ENCODE peak calls at places on chromosome 4, in seven cellular contexts. L is MM.1S, W is PC-9, T is HepG2, P is mesenchymal stem cell, H is astrocyte, G is fibroblast of lung. Y is an unnamed sample.

GRCh38 chr4:157983300-157983699 is 189.5 kb downstream of the GASK1B start:
- DNase-seq in L (no peak), W (no peak), T (no peak), P (no peak), H (no peak), G (no peak), Y (no peak)

GRCh38 chr4:152734699-152735050 is 44.9 kb downstream of the TIGD4 start:
- DNase-seq in L (no peak), W (no peak), T (no peak), P (no peak), H (no peak), G (no peak), Y (no peak)

GRCh38 chr4:68074397-68074796 is 55.3 kb downstream of the TMPRSS11F start:
- DNase-seq in L (no peak), W (peak), T (no peak), P (peak), H (peak), G (no peak), Y (peak)

GRCh38 chr4:11223261-11223660 is 205.4 kb downstream of the HS3ST1 start:
- DNase-seq in L (no peak), W (no peak), T (no peak), P (no peak), H (no peak), G (no peak), Y (no peak)

GRCh38 chr4:78732332-78733104 is 43.6 kb upstream of the BMP2K start:
- DNase-seq in L (no peak), W (no peak), T (no peak), P (no peak), H (no peak), G (no peak), Y (no peak)

GRCh38 chr4:161419822-161420221 is 744.0 kb downstream of the FSTL5 start:
- DNase-seq in L (no peak), W (no peak), T (peak), P (peak), H (no peak), G (no peak), Y (no peak)

GRCh38 chr4:113212613-113213012 is 163.2 kb downstream of the ANK2 start:
- DNase-seq in L (no peak), W (no peak), T (no peak), P (no peak), H (no peak), G (no peak), Y (no peak)

GRCh38 chr4:55409468-55410171 is 13.9 kb downstream of the TMEM165 start:
- DNase-seq in L (no peak), W (no peak), T (no peak), P (peak), H (no peak), G (peak), Y (peak)

GRCh38 chr4:46648088-46648744 is 258.3 kb upstream of the GABRA2 start:
- DNase-seq in L (peak), W (peak), T (peak), P (peak), H (no peak), G (peak), Y (peak)

GRCh38 chr4:186644737-186645261 is 78.9 kb downstream of the FAT1 start:
- DNase-seq in L (no peak), W (no peak), T (peak), P (peak), H (peak), G (peak), Y (no peak)

GRCh38 chr4:85747871-85748491 is 273.0 kb downstream of the ARHGAP24 start:
- DNase-seq in L (peak), W (peak), T (peak), P (peak), H (peak), G (peak), Y (peak)

GRCh38 chr4:184801781-184802180 is 24.0 kb downstream of the ACSL1 start:
- DNase-seq in L (no peak), W (no peak), T (no peak), P (no peak), H (peak), G (peak), Y (no peak)

GRCh38 chr4:8269535-8270417 is at the start of gene HTRA3:
- DNase-seq in L (no peak), W (no peak), T (no peak), P (peak), H (no peak), G (peak), Y (no peak)

GRCh38 chr4:54717694-54718093 is 59.9 kb downstream of the KIT start:
- DNase-seq in L (no peak), W (no peak), T (no peak), P (no peak), H (no peak), G (no peak), Y (no peak)

GRCh38 chr4:74583066-74583700 is 138.2 kb downstream of the AREG start:
- DNase-seq in L (no peak), W (no peak), T (no peak), P (peak), H (peak), G (peak), Y (no peak)

GRCh38 chr4:83947811-83948210 is 411.9 kb downstream of the GPAT3 start:
- DNase-seq in L (no peak), W (no peak), T (no peak), P (no peak), H (no peak), G (no peak), Y (no peak)

GRCh38 chr4:41169256-41169655 is 45.1 kb downstream of the APBB2 start:
- DNase-seq in L (no peak), W (no peak), T (no peak), P (no peak), H (no peak), G (no peak), Y (no peak)

GRCh38 chr4:5072948-5073347 is 21.7 kb downstream of the STK32B start:
- DNase-seq in L (no peak), W (no peak), T (no peak), P (no peak), H (no peak), G (no peak), Y (no peak)

GRCh38 chr4:30295652-30296051 is 424.5 kb upstream of the PCDH7 start:
- DNase-seq in L (no peak), W (no peak), T (no peak), P (no peak), H (no peak), G (no peak), Y (no peak)

GRCh38 chr4:83370640-83370906 is 35.9 kb upstream of the HPSE start:
- DNase-seq in L (no peak), W (no peak), T (no peak), P (peak), H (peak), G (no peak), Y (no peak)

GRCh38 chr4:5826437-5827107 is 66.3 kb downstream of the CRMP1 start:
- DNase-seq in L (no peak), W (no peak), T (no peak), P (no peak), H (no peak), G (no peak), Y (no peak)

GRCh38 chr4:23789765-23790164 is 100.1 kb downstream of the PPARGC1A start:
- DNase-seq in L (no peak), W (peak), T (peak), P (peak), H (peak), G (peak), Y (no peak)

GRCh38 chr4:3879681-3880594 is 113.8 kb downstream of the ADRA2C start:
- DNase-seq in L (no peak), W (no peak), T (no peak), P (no peak), H (no peak), G (no peak), Y (peak)

GRCh38 chr4:52843351-52843750 is 18.8 kb upstream of the RASL11B start:
- DNase-seq in L (no peak), W (no peak), T (no peak), P (no peak), H (no peak), G (no peak), Y (no peak)

GRCh38 chr4:153075836-153076235 is 128.4 kb upstream of the TRIM2 start:
- DNase-seq in L (no peak), W (no peak), T (no peak), P (no peak), H (no peak), G (no peak), Y (no peak)

GRCh38 chr4:26839534-26839951 is 21.1 kb upstream of the STIM2 start:
- DNase-seq in L (no peak), W (no peak), T (no peak), P (peak), H (peak), G (peak), Y (no peak)

GRCh38 chr4:56723201-56723605 is 42.1 kb upstream of the HOPX start:
- DNase-seq in L (no peak), W (no peak), T (no peak), P (no peak), H (no peak), G (no peak), Y (no peak)

GRCh38 chr4:128715616-128716015 is 93.9 kb upstream of the JADE1 start:
- DNase-seq in L (no peak), W (no peak), T (no peak), P (peak), H (peak), G (peak), Y (no peak)

GRCh38 chr4:107736924-107737448 is 17.0 kb upstream of the PAPSS1 start:
- DNase-seq in L (peak), W (no peak), T (peak), P (peak), H (no peak), G (peak), Y (peak)

GRCh38 chr4:132709024-132709423 is 440.1 kb upstream of the PCDH10 start:
- DNase-seq in L (peak), W (no peak), T (no peak), P (no peak), H (no peak), G (no peak), Y (no peak)

GRCh38 chr4:146244496-146244895 is 30.2 kb downstream of the REELD1 start:
- DNase-seq in L (no peak), W (no peak), T (no peak), P (no peak), H (no peak), G (no peak), Y (no peak)
- H2AFZ ChIP-seq in L (no peak), W (no peak), T (no peak), P (no peak), H (no peak), G (no peak), Y (no peak)

DNA sequence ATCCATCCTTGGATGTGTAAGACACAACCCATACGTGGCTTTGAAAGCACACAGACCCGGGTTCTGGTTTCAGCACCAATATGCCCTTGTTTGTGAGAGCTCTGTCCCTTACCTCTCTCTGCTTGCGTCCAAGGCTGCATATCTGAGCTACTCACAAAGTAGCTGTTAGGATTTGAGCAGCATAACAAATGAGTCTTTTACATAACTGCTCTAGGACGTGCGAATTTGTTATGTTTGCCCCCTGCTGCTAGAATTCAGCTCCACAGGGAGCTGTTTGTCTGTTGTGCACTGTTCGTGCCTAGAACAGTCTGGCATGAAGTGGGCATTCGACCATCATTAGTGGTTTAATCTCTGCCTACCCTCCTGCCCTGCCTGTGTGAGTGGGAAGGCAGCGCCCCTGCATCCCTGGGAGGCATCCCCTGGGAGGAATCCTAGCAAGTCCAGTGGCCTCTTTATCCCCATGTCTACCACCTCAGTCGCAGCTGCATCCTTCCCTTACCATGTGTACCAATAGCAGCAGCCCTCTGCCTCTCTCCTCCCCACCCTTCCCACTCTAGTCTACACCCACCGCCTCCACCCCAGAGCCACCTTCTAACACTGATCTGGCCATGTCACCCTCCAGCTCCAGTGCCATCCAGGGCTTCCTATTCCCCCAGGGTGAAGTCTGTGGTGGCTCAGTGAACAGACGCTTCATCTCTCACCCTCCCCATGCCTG is 42.0 kb downstream of the SLC2A9 start:
- DNase-seq in L (no peak), W (no peak), T (no peak), P (no peak), H (no peak), G (no peak), Y (no peak)
- H2AFZ ChIP-seq in L (no peak), W (no peak), T (no peak), P (no peak), H (no peak), G (no peak), Y (no peak)

DNA sequence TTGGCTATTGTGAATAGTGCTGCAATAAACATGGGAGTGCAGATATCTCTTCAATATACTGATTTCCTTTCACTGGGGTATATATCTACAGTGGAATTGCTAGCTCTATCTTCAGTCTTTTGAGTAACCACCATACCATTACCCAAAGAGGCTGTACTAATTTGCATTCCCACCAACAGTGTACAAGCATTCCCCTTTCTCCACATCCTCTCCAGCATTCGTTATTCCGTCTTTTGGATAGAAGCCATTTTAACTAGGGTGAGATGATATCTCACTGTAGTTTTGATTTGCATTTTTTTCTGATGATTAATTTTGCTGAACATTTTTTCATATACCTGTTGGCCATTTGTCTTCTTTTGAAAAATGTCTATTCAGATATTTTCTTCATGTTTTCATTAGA is 110.3 kb downstream of the PRDM5 start:
- DNase-seq in L (no peak), W (no peak), T (no peak), P (no peak), H (peak), G (no peak), Y (no peak)
- H2AFZ ChIP-seq in L (no peak), W (no peak), T (no peak), P (no peak), H (no peak), G (no peak), Y (no peak)

DNA sequence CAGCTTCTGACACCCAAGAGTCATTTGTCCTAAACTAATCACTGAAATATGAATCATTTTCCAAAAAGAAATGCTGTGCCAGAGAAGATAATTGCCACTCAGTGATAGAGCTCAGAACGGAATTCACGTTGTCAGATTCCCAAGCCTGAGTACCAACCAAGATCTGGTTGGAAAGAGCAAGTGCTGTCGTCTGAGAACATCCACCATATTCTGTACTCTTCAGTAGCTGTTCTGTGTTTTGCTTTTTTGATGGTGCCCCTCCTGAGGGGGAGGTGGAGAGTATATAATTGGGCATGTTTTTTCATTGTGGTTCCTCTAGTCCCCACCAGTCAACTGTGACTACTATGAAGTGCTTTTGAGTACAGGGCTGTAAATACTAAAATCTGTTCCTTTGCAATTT is 13.2 kb downstream of the RUFY3 start:
- DNase-seq in L (no peak), W (no peak), T (no peak), P (no peak), H (no peak), G (no peak), Y (peak)
- H2AFZ ChIP-seq in L (no peak), W (no peak), T (no peak), P (no peak), H (no peak), G (no peak), Y (peak)

GRCh38 chr4:122584517-122584916 is 36.3 kb downstream of the IL21 start:
- DNase-seq in L (peak), W (no peak), T (no peak), P (peak), H (peak), G (peak), Y (peak)
- H2AFZ ChIP-seq in L (peak), W (no peak), T (no peak), P (no peak), H (peak), G (no peak), Y (no peak)

GRCh38 chr4:147954850-147955249 is 223.0 kb downstream of the ARHGAP10 start:
- DNase-seq in L (no peak), W (no peak), T (no peak), P (no peak), H (no peak), G (peak), Y (no peak)

GRCh38 chr4:147958057-147958456 is 226.2 kb downstream of the ARHGAP10 start:
- DNase-seq in L (no peak), W (no peak), T (no peak), P (no peak), H (no peak), G (no peak), Y (no peak)

GRCh38 chr4:147955827-147956565 is 224.1 kb downstream of the ARHGAP10 start:
- DNase-seq in L (no peak), W (no peak), T (no peak), P (no peak), H (no peak), G (no peak), Y (no peak)

GRCh38 chr4:147958459-147959065 is 226.7 kb downstream of the ARHGAP10 start:
- DNase-seq in L (no peak), W (no peak), T (no peak), P (no peak), H (no peak), G (no peak), Y (no peak)

GRCh38 chr4:147957446-147957845 is 225.6 kb downstream of the ARHGAP10 start:
- DNase-seq in L (no peak), W (no peak), T (no peak), P (no peak), H (no peak), G (no peak), Y (no peak)
- H2AFZ ChIP-seq in L (no peak), W (no peak), T (no peak), P (no peak), H (no peak), G (no peak), Y (no peak)